ENCODE peak calls at places on chromosomes 1 and 21, in seven cellular contexts. R is fibroblast of mammary gland; G is AG04449; V is NCI-H82; U is stimulated activated effector memory CD8-positive, alpha-beta T cell treated with anti-CD3 and anti-CD28 coated beads, Interleukin-12 subunit alpha, Interleukin-12 subunit beta, amount 100 ng/mL, for 72 hours; F is Caki2; X is mesothelial cell of epicardium. Q is an unnamed sample.
A peak's percentile ranks its signal among the peaks of the same experiment; 100 is the strongest.

GRCh38 chr1:3530086-3530930 is 75.8 kb downstream of the ARHGEF16 start:
- DNase-seq in V (no peak), F (peak; percentile 12), R (no peak), X (no peak), U (peak; percentile 52), G (no peak), Q (no peak)

GRCh38 chr1:158728510-158729225 is 8.1 kb upstream of the OR6K3 start:
- DNase-seq in X (no peak), R (no peak), V (no peak), G (no peak), F (no peak), U (no peak), Q (no peak)

GRCh38 chr1:85406887-85407593 is 57.9 kb downstream of the DDAH1 start:
- DNase-seq in G (peak; percentile 66), F (peak; percentile 71), R (peak; percentile 94), X (no peak), V (no peak), U (no peak), Q (peak; percentile 84)

GRCh38 chr1:83970802-83971201 is 28.1 kb downstream of the TTLL7 start:
- DNase-seq in G (no peak), V (no peak), X (no peak), U (no peak), R (no peak), F (no peak), Q (no peak)

GRCh38 chr1:30267856-30268255 is 455.5 kb downstream of the MATN1 start:
- DNase-seq in V (no peak), U (no peak), R (no peak), X (no peak), F (no peak), G (no peak), Q (no peak)

GRCh38 chr1:2606806-2607680 is 20.5 kb downstream of the PRXL2B start:
- DNase-seq in U (no peak), R (no peak), X (no peak), V (no peak), F (no peak), G (no peak), Q (no peak)

GRCh38 chr21:42061195-42061865 is 9.8 kb upstream of the UMODL1 start:
- DNase-seq in V (no peak), F (no peak), X (no peak), R (no peak), U (no peak), G (no peak), Q (no peak)

GRCh38 chr1:7970250-7970649 is 8.7 kb downstream of the PARK7 start:
- DNase-seq in R (no peak), X (no peak), U (no peak), F (no peak), V (no peak), G (no peak), Q (no peak)

GRCh38 chr21:15437873-15438272 is 291.9 kb upstream of the USP25 start:
- DNase-seq in U (no peak), R (peak; percentile 88), G (no peak), F (peak; percentile 27), X (no peak), V (no peak), Q (peak; percentile 56)

GRCh38 chr1:77673030-77673429 is 9.4 kb downstream of the ZZZ3 start:
- DNase-seq in F (no peak), G (no peak), U (no peak), R (no peak), V (no peak), X (no peak), Q (no peak)

GRCh38 chr1:192580351-192580962 is 4.9 kb downstream of the RGS1 start:
- DNase-seq in R (peak; percentile 85), V (peak; percentile 62), G (no peak), U (no peak), F (peak; percentile 53), X (no peak), Q (peak; percentile 21)

GRCh38 chr1:210739627-210740026 is 394.3 kb downstream of the KCNH1 start:
- DNase-seq in X (no peak), U (no peak), F (no peak), R (no peak), G (no peak), V (no peak), Q (no peak)

GRCh38 chr1:244211559-244211944 is 160.5 kb downstream of the ZBTB18 start:
- DNase-seq in X (no peak), R (peak; percentile 70), F (no peak), V (no peak), U (no peak), G (no peak), Q (no peak)

GRCh38 chr1:232533328-232533727 is 96.6 kb downstream of the SIPA1L2 start:
- DNase-seq in F (no peak), X (no peak), U (no peak), V (no peak), G (no peak), R (no peak), Q (no peak)

GRCh38 chr1:205678286-205679111 is 1.8 kb downstream of the SLC45A3 start:
- DNase-seq in U (no peak), V (no peak), R (peak; percentile 14), F (no peak), G (no peak), X (no peak), Q (no peak)

GRCh38 chr1:168287237-168287664 is 6.6 kb downstream of the TBX19 start:
- DNase-seq in G (no peak), V (no peak), R (peak; percentile 59), F (peak; percentile 30), U (no peak), X (no peak), Q (no peak)

GRCh38 chr1:183191833-183192232 is 5.8 kb downstream of the LAMC2 start:
- DNase-seq in R (peak; percentile 93), F (peak; percentile 30), V (no peak), U (no peak), G (peak; percentile 71), X (no peak), Q (peak; percentile 61)

GRCh38 chr1:168116327-168116799 is 20.4 kb downstream of the GPR161 start:
- DNase-seq in F (no peak), U (no peak), V (no peak), R (no peak), X (no peak), G (no peak), Q (no peak)

GRCh38 chr1:44237721-44238457 is 24.6 kb downstream of the DMAP1 start:
- DNase-seq in G (no peak), V (peak; percentile 96), X (peak; percentile 89), U (no peak), F (no peak), R (peak; percentile 64), Q (no peak)

GRCh38 chr1:36771678-36772284 is 262.5 kb downstream of the GRIK3 start:
- DNase-seq in G (no peak), X (no peak), R (no peak), U (no peak), F (no peak), V (peak; percentile 41), Q (no peak)

GRCh38 chr1:234213576-234214128 is 159.6 kb upstream of the COA6 start:
- DNase-seq in V (no peak), X (no peak), G (no peak), U (peak; percentile 43), F (no peak), R (no peak), Q (no peak)

GRCh38 chr1:214008791-214009612 is 21.2 kb downstream of the PROX1 start:
- DNase-seq in G (no peak), F (no peak), V (peak; percentile 88), X (no peak), U (no peak), R (no peak), Q (no peak)

GRCh38 chr1:194833111-194833510 is 1646.7 kb upstream of the B3GALT2 start:
- DNase-seq in V (no peak), R (no peak), X (no peak), U (no peak), F (no peak), G (no peak), Q (no peak)

GRCh38 chr1:2348346-2349275 is 42.7 kb downstream of the MORN1 start:
- DNase-seq in X (no peak), V (no peak), U (no peak), G (no peak), F (no peak), R (no peak), Q (no peak)

GRCh38 chr1:145784409-145784808 is 39.5 kb downstream of the RNF115 start:
- DNase-seq in G (no peak), X (no peak), R (no peak), U (no peak), V (no peak), F (no peak), Q (no peak)

GRCh38 chr1:77900687-77901293 is 12.4 kb downstream of the NEXN start:
- DNase-seq in X (no peak), F (peak; percentile 35), U (no peak), V (peak; percentile 78), G (no peak), R (peak; percentile 76), Q (no peak)

GRCh38 chr1:47507921-47508894 is 70.4 kb downstream of the FOXD2 start:
- DNase-seq in V (peak; percentile 30), R (no peak), G (no peak), U (no peak), F (no peak), X (peak; percentile 61), Q (no peak)

GRCh38 chr1:96388421-96389310 is 332.9 kb upstream of the PTBP2 start:
- DNase-seq in F (peak; percentile 42), R (peak; percentile 51), U (no peak), X (no peak), G (peak; percentile 10), V (no peak), Q (peak; percentile 25)

GRCh38 chr1:221768444-221769066 is 26.7 kb upstream of the DUSP10 start:
- DNase-seq in R (no peak), V (no peak), U (no peak), X (no peak), G (no peak), F (no peak), Q (no peak)

GRCh38 chr21:33478858-33479678 is 706 bp downstream of the TMEM50B start:
- DNase-seq in V (peak; percentile 66), F (no peak), R (peak; percentile 15), U (no peak), G (no peak), X (peak; percentile 57), Q (no peak)

GRCh38 chr1:89898695-89899470 is 78.1 kb downstream of the LRRC8D start:
- DNase-seq in G (no peak), U (no peak), F (no peak), R (no peak), V (no peak), X (no peak), Q (no peak)

GRCh38 chr1:89999628-90000027 is 4.7 kb downstream of the ZNF326 start:
- DNase-seq in V (no peak), R (no peak), X (no peak), G (no peak), U (no peak), F (no peak), Q (no peak)

GRCh38 chr21:43866659-43867331 is 1.8 kb downstream of the AGPAT3 start:
- DNase-seq in R (no peak), X (no peak), U (peak; percentile 75), V (no peak), F (no peak), G (no peak), Q (no peak)